ENCODE peak calls at places on chromosomes 16 and 17, in eight cellular contexts. W is sigmoid colon; T is fibroblast of lung; L is psoas muscle; U is CD4-positive, alpha-beta memory T cell; J is left lung; Z is IMR-90; E is neuronal stem cell. B is an unnamed sample. For H3K4me1, the result is how much of the 10 kb centered on the place peaks cover.

GRCh38 chr16:80899804-80900592 is 95.6 kb upstream of the CDYL2 start:
- DNase-seq in W (peak), T (peak), L (peak), U (no peak), J (peak), Z (peak), E (no peak), B (peak)

GRCh38 chr17:36808181-36808661 is 129.1 kb upstream of the LHX1 start:
- DNase-seq in W (no peak), T (no peak), L (no peak), U (no peak), J (no peak), Z (no peak), E (peak), B (peak)

GRCh38 chr16:55138298-55138697 is 185.7 kb upstream of the IRX6 start:
- DNase-seq in W (no peak), T (no peak), L (no peak), U (no peak), J (no peak), Z (no peak), E (no peak), B (no peak)

GRCh38 chr17:69638516-69638915 is 224.0 kb downstream of the MAP2K6 start:
- DNase-seq in W (no peak), T (no peak), L (no peak), U (no peak), J (no peak), Z (peak), E (no peak), B (no peak)

GRCh38 chr17:43908111-43908721 is 880 bp upstream of the MPP2 start:
- DNase-seq in W (peak), T (peak), L (peak), U (peak), J (no peak), Z (peak), E (peak), B (peak)

GRCh38 chr17:39281806-39282205 is 56.1 kb upstream of the STAC2 start:
- DNase-seq in W (no peak), T (no peak), L (no peak), U (no peak), J (no peak), Z (peak), E (no peak), B (no peak)

GRCh38 chr17:80855968-80856862 is 135.4 kb upstream of the CHMP6 start:
- DNase-seq in W (peak), T (peak), L (peak), U (peak), J (peak), Z (peak), E (no peak), B (no peak)

GRCh38 chr16:84292032-84292431 is 2.6 kb upstream of the WFDC1 start:
- DNase-seq in W (no peak), T (no peak), L (no peak), U (no peak), J (peak), Z (no peak), E (no peak), B (no peak)

GRCh38 chr16:52747196-52747595 is 200.3 kb upstream of the TOX3 start:
- DNase-seq in W (no peak), T (no peak), L (no peak), U (no peak), J (no peak), Z (no peak), E (no peak), B (no peak)

DNA sequence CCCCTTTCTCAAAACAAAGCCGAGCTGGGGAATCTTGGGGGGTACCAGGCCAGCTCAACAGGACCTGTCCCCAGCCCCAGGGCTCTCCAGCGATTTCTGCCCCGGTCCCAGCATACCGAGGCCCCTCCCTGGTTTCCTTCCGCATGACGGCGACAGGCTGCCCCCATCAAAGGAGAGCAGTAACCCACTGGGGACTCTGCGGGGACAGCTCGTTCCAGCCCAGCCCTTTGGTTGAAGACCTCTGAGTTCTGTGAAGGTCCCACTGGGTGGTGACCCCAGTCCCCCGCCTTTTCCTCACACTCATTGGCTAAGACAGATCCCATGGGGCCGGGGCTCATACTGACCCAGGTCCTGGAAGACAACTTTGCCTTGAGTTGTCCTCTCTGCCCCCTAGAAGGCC is 4.1 kb downstream of the SMTNL2 start:
- DNase-seq in W (peak), T (no peak), L (peak), U (no peak), J (no peak), Z (no peak), E (no peak), B (no peak)
- H3K4me3 ChIP-seq in W (no peak), T (no peak), L (peak), U (no peak), J (no peak), Z (no peak), E (no peak), B (no peak)

DNA sequence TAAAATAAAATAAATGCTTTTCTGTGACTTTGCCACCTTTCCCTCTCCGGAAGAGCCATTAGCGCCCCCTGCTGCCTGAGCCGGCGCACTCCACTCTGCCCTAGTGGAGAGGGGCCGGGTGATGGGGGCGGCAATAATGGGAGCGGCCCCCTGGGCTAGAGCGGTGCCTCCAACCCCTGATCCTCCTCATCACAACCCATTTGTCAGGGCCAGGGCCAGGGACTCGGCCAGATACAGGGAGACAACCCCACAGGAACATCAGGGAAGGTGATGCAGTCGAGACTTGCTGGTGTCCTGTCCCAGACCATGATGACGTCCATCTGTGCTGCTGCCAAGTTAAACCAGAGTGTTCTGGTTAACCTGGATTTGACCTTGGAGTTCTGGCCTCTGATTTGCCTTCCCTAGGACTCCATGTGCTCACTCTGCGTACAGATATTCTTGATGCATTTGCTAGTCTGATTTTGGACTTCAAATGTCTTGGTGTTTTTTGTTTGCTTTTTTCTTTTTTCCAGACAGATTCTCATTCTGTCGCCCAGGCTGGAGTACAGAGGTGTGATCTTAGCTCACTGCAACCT is 46.1 kb upstream of the BPTF start:
- DNase-seq in W (peak), T (peak), L (peak), U (peak), J (no peak), Z (peak), E (peak), B (peak)
- H3K4me1 ChIP-seq in W (under half), T (under half), L (under half), U (under half), J (under half), Z (under half), E (under half), B (under half)

GRCh38 chr16:77434365-77435239 is at the start of gene ADAMTS18:
- DNase-seq in W (no peak), T (no peak), L (no peak), U (no peak), J (peak), Z (no peak), E (peak), B (no peak)
- H3K4me3 ChIP-seq in W (no peak), T (no peak), L (no peak), U (no peak), J (no peak), Z (no peak), E (peak), B (peak)

GRCh38 chr17:45573915-45574314 is 83.4 kb upstream of the PLEKHM1 start:
- DNase-seq in W (no peak), T (no peak), L (no peak), U (no peak), J (no peak), Z (peak), E (no peak), B (no peak)
- H3K4me1 ChIP-seq in W (under half), T (under half), L (under half), U (under half), J (under half), Z (under half), E (under half), B (under half)

GRCh38 chr16:86193528-86194193 is 294.7 kb downstream of the IRF8 start:
- DNase-seq in W (no peak), T (no peak), L (no peak), U (no peak), J (no peak), Z (no peak), E (no peak), B (no peak)

GRCh38 chr16:86195863-86196630 is 297.1 kb downstream of the IRF8 start:
- DNase-seq in W (no peak), T (no peak), L (no peak), U (no peak), J (no peak), Z (no peak), E (peak), B (no peak)

GRCh38 chr16:86198201-86199118 is 299.5 kb downstream of the IRF8 start:
- DNase-seq in W (peak), T (no peak), L (no peak), U (no peak), J (no peak), Z (no peak), E (no peak), B (no peak)

GRCh38 chr16:86199182-86199581 is 300.2 kb downstream of the IRF8 start:
- DNase-seq in W (no peak), T (peak), L (no peak), U (no peak), J (no peak), Z (peak), E (no peak), B (no peak)

DNA sequence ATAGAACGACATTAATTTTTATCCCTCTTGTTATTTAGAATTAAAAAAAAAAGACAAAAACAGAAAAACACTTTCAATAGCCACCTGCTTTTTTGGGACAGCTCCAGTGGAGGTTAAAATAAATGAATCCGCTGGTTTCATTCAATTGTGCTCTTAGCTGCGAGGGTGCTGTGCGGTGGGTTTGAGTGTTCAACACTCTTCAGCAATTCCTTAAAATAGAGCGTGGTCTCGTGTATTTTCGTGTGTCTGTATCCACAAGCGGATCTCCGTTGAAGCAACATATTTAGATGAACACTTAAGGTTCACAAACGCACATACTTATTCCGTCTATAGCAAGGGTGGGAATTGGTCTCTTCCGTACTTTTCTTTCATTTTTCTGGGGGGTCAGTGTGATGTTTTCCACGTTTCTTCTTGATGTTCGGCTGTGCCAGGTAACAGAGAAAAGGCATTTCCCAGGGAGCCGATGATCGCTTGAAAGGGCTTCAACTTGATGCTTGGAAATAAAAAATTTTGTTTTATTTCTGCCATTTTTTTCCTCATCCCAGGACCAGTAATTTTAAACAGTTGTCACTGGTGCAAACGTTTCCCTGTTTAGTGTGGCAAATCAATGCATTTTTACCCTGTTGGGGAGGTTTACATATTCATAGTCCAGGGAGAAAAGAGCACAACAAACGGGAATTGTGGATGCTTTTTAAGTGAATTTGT is 297.9 kb downstream of the IRF8 start:
- DNase-seq in W (no peak), T (no peak), L (no peak), U (no peak), J (no peak), Z (no peak), E (no peak), B (no peak)
- H3K4me3 ChIP-seq in W (peak), T (no peak), L (no peak), U (no peak), J (no peak), Z (no peak), E (no peak), B (no peak)

GRCh38 chr17:50196036-50196435 is 5.4 kb downstream of the COL1A1 start:
- DNase-seq in W (no peak), T (no peak), L (peak), U (no peak), J (no peak), Z (peak), E (no peak), B (no peak)
- H3K4me1 ChIP-seq in W (under half), T (under half), L (under half), U (under half), J (under half), Z (half or more), E (under half), B (under half)

GRCh38 chr16:46882304-46882939 is 1.7 kb upstream of the GPT2 start:
- DNase-seq in W (no peak), T (no peak), L (no peak), U (no peak), J (no peak), Z (no peak), E (no peak), B (no peak)
- H3K4me3 ChIP-seq in W (no peak), T (no peak), L (no peak), U (no peak), J (no peak), Z (no peak), E (no peak), B (no peak)

DNA sequence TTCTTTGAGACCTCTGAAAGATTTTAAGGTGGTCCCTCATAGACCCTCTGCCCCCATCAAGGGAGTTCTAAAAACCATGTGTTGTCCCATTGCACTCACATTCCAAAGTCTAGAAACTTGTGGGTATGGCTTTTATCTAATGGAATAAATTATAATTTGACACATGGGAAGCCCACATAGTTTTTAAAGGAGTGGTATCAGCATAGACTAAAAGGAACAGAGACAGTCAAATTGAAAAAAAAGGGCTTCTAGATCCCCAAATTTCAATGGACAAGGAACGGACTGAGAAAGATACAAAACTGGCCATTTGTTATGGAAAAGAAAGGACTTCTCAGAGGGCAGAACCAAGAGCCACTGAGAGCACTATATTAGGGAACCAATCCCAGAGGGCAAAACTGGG is 48.7 kb upstream of the ICAM2 start:
- DNase-seq in W (no peak), T (no peak), L (no peak), U (no peak), J (no peak), Z (no peak), E (no peak), B (no peak)
- H3K4me1 ChIP-seq in W (under half), T (under half), L (under half), U (under half), J (under half), Z (under half), E (under half), B (under half)

GRCh38 chr17:45040459-45040858 is 11.0 kb downstream of the DCAKD start:
- DNase-seq in W (no peak), T (no peak), L (peak), U (no peak), J (no peak), Z (no peak), E (peak), B (no peak)

GRCh38 chr17:45036696-45037095 is 14.7 kb downstream of the DCAKD start:
- DNase-seq in W (no peak), T (no peak), L (no peak), U (no peak), J (no peak), Z (no peak), E (no peak), B (no peak)

GRCh38 chr17:45042346-45043120 is 8.9 kb downstream of the DCAKD start:
- DNase-seq in W (no peak), T (no peak), L (no peak), U (no peak), J (peak), Z (no peak), E (no peak), B (peak)

GRCh38 chr17:45035848-45036247 is 15.6 kb downstream of the DCAKD start:
- DNase-seq in W (no peak), T (no peak), L (no peak), U (no peak), J (no peak), Z (no peak), E (no peak), B (no peak)

DNA sequence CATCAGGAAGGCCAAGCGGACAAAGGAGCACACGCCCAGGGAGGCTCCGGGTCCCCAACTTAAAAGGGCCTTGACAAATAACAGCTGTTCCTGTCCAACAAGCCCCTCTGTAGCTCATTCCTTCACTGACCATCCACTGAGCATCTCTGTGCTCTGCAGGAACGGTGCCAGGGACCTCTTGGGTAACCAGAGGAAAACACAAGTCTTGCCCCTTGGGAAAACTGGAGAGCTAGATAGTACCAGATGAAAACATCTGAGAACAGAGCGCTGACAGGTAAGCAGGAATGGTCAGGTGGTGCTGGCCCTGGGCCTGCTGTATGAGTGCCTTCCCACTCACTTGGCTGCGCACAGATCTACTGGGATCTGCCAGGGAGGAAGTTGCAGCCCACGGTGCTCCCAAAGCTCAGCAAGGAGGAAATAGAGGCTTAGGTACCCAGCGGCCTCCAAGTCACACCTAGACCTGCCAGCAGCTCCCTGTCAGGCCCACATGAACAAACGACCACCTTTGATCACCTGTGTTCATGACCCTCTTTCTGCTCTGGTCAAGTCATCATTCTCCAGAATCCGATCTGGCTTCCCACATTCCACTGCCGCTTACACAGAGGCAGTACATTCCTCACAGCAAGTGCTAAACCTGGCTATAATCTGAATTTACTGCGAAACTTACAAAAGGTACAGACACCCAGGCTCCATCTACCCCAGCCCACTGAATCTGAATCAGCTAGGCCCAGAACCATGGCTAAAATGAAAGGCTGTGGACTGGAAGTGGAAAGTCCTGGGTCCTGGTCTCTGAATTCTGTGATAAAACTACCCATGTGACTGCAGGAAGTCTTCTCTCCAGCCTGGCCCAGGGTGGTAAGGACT is 12.4 kb downstream of the DCAKD start:
- DNase-seq in W (peak), T (no peak), L (no peak), U (no peak), J (no peak), Z (no peak), E (no peak), B (no peak)
- H3K4me3 ChIP-seq in W (no peak), T (no peak), L (no peak), U (no peak), J (no peak), Z (no peak), E (no peak), B (no peak)

GRCh38 chr16:425082-425718 is at the start of gene RAB11FIP3:
- DNase-seq in W (peak), T (peak), L (peak), U (peak), J (peak), Z (peak), E (peak), B (peak)

GRCh38 chr16:426906-427249 is 1.4 kb downstream of the RAB11FIP3 start:
- DNase-seq in W (peak), T (no peak), L (no peak), U (no peak), J (peak), Z (no peak), E (no peak), B (peak)

GRCh38 chr16:426115-426905 is 861 bp downstream of the RAB11FIP3 start:
- DNase-seq in W (no peak), T (peak), L (peak), U (no peak), J (peak), Z (no peak), E (no peak), B (no peak)

GRCh38 chr16:424623-425081 is 797 bp upstream of the RAB11FIP3 start:
- DNase-seq in W (peak), T (peak), L (peak), U (no peak), J (peak), Z (no peak), E (no peak), B (peak)

DNA sequence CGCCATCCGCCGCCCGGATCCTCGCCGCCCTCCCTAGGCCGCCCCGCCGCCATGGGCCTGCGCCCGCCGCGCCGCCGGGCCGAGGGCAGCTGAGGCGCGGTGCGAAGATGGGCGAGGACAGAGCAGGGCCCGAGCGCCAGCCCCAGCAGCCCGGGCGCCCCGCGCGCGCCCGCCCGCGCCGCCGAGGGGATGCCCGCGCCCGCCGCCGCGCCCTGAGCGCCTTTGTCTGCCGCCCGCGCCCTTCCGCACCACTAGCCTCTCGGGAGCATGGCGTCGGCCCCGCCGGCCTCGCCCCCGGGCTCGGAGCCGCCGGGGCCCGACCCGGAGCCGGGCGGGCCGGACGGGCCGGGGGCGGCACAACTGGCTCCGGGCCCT is 278 bp downstream of the RAB11FIP3 start:
- DNase-seq in W (no peak), T (no peak), L (no peak), U (no peak), J (no peak), Z (no peak), E (no peak), B (no peak)
- H3K4me1 ChIP-seq in W (under half), T (under half), L (half or more), U (under half), J (under half), Z (under half), E (under half), B (under half)

B was measured in testis.